ENCODE peak calls at places on chromosomes 5 and 9, in ten cellular contexts. K is WTC11, T is GM23338, V is choroid plexus epithelial cell, L is AG04449, D is cardiac muscle cell, M is gastrocnemius medialis, O is PC-9, Q is tibial artery, U is HepG2. E is an unnamed sample.

GRCh38 chr5:88687253-88687955 is 195.6 kb downstream of the MEF2C start:
- DNase-seq in K (no peak), T (peak), D (no peak), O (no peak), U (no peak), Q (no peak), L (no peak), V (no peak), M (no peak), E (no peak)

GRCh38 chr9:115882911-115883310 is 270.7 kb upstream of the PAPPA start:
- DNase-seq in U (no peak), L (no peak), Q (no peak), O (no peak), V (peak), M (no peak), D (peak), T (no peak), K (no peak), E (no peak)

GRCh38 chr5:58804331-58804730 is 221.5 kb downstream of the RAB3C start:
- DNase-seq in Q (no peak), U (no peak), V (peak), K (no peak), T (no peak), L (no peak), M (no peak), D (no peak), O (no peak), E (no peak)

GRCh38 chr9:18208166-18209059 is 265.5 kb upstream of the ADAMTSL1 start:
- DNase-seq in T (peak), V (peak), D (peak), M (no peak), U (peak), O (no peak), K (peak), Q (no peak), L (no peak), E (no peak)

GRCh38 chr9:17005085-17005484 is 129.8 kb upstream of the CNTLN start:
- DNase-seq in M (peak), V (peak), K (no peak), L (no peak), T (peak), D (peak), Q (peak), U (peak), O (no peak), E (no peak)

GRCh38 chr5:56900395-56900794 is 9.0 kb upstream of the SETD9 start:
- DNase-seq in D (peak), O (no peak), Q (no peak), L (no peak), M (no peak), U (no peak), T (no peak), V (peak), K (no peak), E (no peak)

GRCh38 chr9:37984672-37985611 is 81.0 kb upstream of the SLC25A51 start:
- DNase-seq in O (no peak), L (no peak), D (peak), V (peak), T (no peak), M (no peak), K (no peak), U (no peak), Q (no peak), E (peak)

GRCh38 chr5:9894571-9895304 is 264.6 kb upstream of the TAS2R1 start:
- DNase-seq in D (no peak), V (no peak), O (peak), K (no peak), T (no peak), L (no peak), U (no peak), Q (no peak), M (no peak), E (no peak)

GRCh38 chr9:4741365-4742031 is 496 bp upstream of the AK3 start:
- DNase-seq in D (peak), T (peak), U (peak), M (peak), L (no peak), K (peak), V (peak), Q (peak), O (no peak), E (no peak)

GRCh38 chr9:4333787-4334186 is 33.9 kb upstream of the GLIS3 start:
- DNase-seq in K (no peak), T (no peak), U (no peak), O (no peak), V (no peak), D (no peak), M (no peak), Q (no peak), L (no peak), E (no peak)

GRCh38 chr5:94467560-94468504 is 150.6 kb downstream of the KIAA0825 start:
- DNase-seq in D (no peak), M (no peak), V (no peak), K (no peak), O (no peak), L (no peak), U (no peak), T (no peak), Q (no peak), E (no peak)

GRCh38 chr9:131530546-131530929 is 525 bp downstream of the UCK1 start:
- DNase-seq in L (no peak), O (peak), U (peak), K (peak), V (peak), M (peak), D (peak), Q (peak), T (peak), E (no peak)

GRCh38 chr5:110769282-110769681 is 30.5 kb downstream of the SLC25A46 start:
- DNase-seq in U (no peak), V (peak), T (no peak), D (peak), K (no peak), O (no peak), Q (no peak), L (peak), M (no peak), E (no peak)

GRCh38 chr5:137609122-137609521 is 110.0 kb upstream of the SPOCK1 start:
- DNase-seq in U (no peak), D (peak), L (peak), K (no peak), T (no peak), O (no peak), M (no peak), Q (no peak), V (peak), E (no peak)

GRCh38 chr5:93359296-93359957 is 221.6 kb downstream of the NR2F1-AS1 start:
- DNase-seq in L (no peak), D (peak), M (no peak), Q (no peak), U (no peak), K (no peak), T (no peak), V (peak), O (peak), E (no peak)

GRCh38 chr5:3593771-3594513 is 1.7 kb upstream of the IRX1 start:
- DNase-seq in L (no peak), M (no peak), V (no peak), K (peak), O (no peak), T (peak), U (no peak), Q (no peak), D (no peak), E (no peak)

GRCh38 chr9:102124465-102124864 is 386.0 kb upstream of the GRIN3A start:
- DNase-seq in Q (no peak), O (no peak), D (no peak), M (no peak), L (no peak), T (no peak), V (no peak), K (peak), U (no peak), E (no peak)

GRCh38 chr5:101306391-101307137 is 403.5 kb upstream of the ST8SIA4 start:
- DNase-seq in K (no peak), V (no peak), Q (no peak), L (no peak), D (no peak), T (no peak), U (no peak), M (no peak), O (peak), E (no peak)

GRCh38 chr9:135701067-135701967 is 668 bp upstream of the KCNT1 start:
- DNase-seq in K (no peak), D (no peak), M (no peak), L (no peak), T (no peak), Q (no peak), O (no peak), U (no peak), V (no peak), E (no peak)

GRCh38 chr5:97909541-97909940 is 726.5 kb upstream of the RIOK2 start:
- DNase-seq in M (no peak), V (no peak), T (no peak), L (no peak), O (no peak), U (no peak), Q (no peak), D (no peak), K (no peak), E (no peak)

GRCh38 chr9:5870691-5871090 is 20.0 kb upstream of the MLANA start:
- DNase-seq in U (no peak), M (no peak), V (peak), O (no peak), L (no peak), K (no peak), T (no peak), D (no peak), Q (no peak), E (no peak)

GRCh38 chr9:5868235-5868634 is 22.5 kb upstream of the MLANA start:
- DNase-seq in Q (no peak), M (no peak), D (no peak), V (no peak), L (no peak), U (no peak), K (no peak), T (no peak), O (no peak), E (no peak)

GRCh38 chr9:5871785-5872184 is 18.9 kb upstream of the MLANA start:
- DNase-seq in O (peak), V (no peak), K (no peak), M (no peak), D (peak), L (no peak), U (no peak), T (no peak), Q (no peak), E (no peak)

GRCh38 chr9:5870020-5870339 is 20.7 kb upstream of the MLANA start:
- DNase-seq in V (no peak), K (no peak), U (no peak), O (no peak), D (no peak), M (no peak), L (no peak), Q (no peak), T (no peak), E (no peak)

DNA sequence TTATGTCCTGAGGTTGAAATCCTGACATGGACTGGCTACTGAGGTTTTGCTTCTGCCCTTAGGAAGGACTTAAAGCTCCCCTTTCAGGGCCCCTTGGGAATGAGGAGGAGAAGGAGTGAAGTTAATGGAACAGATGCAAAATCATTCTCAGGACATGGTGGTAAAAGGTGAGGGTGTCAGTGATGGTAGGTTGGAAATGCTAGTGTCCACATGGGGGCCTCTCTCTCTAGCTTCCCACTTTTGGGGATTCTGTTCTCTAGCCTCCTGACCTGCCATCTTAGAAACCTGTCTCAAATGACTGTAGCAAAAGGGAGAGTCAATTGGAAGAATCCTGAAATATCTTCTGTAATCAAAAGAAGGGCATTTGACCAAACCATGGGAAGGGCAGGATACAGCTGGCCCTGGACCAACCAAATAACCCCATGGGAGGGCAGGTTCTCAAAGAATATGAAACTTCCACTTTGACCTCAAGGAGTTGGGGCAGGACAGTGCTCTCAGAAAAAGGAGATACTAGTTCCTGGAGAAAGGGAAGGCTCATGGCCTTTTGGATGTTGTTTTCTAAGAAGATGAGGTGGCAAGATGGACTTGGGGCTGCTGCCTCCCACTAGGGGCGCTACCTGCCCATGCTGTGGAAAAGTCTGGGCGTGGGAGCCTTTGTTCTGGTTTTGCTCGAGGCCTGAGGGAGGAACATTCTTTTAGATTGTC is 21.2 kb upstream of the MLANA start:
- DNase-seq in U (peak), T (peak), K (peak), D (no peak), L (no peak), M (no peak), Q (no peak), O (no peak), V (no peak), E (no peak)
- TF ChIP-seq CTCF in U (peak), T (peak), K (peak), D (peak), L (peak), M (no peak), Q (no peak), O (peak), V (peak), E (no peak)

DNA sequence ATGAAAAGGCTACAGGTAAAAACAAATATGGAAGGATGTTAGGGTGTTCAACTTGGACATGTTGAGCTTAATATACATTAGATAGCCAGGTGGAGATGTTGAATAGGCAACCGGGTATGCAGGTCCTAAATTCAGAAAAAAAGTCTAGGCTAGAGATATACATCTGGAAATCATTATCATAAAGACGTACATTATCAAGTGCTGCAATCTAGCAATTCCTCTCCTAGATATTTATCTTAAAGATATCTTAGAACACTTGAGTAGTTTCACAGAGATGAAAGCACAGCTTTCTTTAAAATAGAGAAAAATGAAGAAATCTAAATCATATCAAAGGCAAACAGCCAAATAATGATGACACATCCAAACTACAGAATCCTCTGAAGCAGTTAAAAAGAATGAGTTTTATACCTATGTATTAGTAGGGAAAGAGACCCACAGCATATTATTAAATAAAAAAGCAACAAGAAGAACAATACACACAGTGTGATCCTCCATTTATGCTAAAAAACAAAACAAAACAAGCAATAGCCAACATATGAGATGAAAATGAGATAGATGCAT is 3.8 kb downstream of the NUDCD2 start:
- DNase-seq in O (no peak), T (no peak), M (no peak), V (no peak), K (no peak), D (no peak), U (no peak), L (no peak), Q (no peak), E (no peak)
- TF ChIP-seq CTCF in O (no peak), T (no peak), M (no peak), V (no peak), K (no peak), D (no peak), U (no peak), L (no peak), Q (no peak), E (no peak)

GRCh38 chr9:129175825-129176633 is 2.0 kb downstream of the IER5L start:
- DNase-seq in M (peak), T (peak), K (peak), O (peak), Q (peak), U (peak), V (peak), D (peak), L (no peak), E (no peak)

GRCh38 chr9:129173296-129174101 is 4.6 kb downstream of the IER5L start:
- DNase-seq in Q (no peak), T (no peak), U (no peak), L (no peak), M (no peak), D (peak), V (peak), K (no peak), O (no peak), E (no peak)

GRCh38 chr9:129174102-129174723 is 3.8 kb downstream of the IER5L start:
- DNase-seq in D (peak), K (peak), L (no peak), V (peak), M (peak), Q (peak), U (peak), O (peak), T (peak), E (no peak)

GRCh38 chr9:129175515-129175824 is 2.6 kb downstream of the IER5L start:
- DNase-seq in V (no peak), O (no peak), K (no peak), T (no peak), U (no peak), M (no peak), L (no peak), D (no peak), Q (no peak), E (no peak)

DNA sequence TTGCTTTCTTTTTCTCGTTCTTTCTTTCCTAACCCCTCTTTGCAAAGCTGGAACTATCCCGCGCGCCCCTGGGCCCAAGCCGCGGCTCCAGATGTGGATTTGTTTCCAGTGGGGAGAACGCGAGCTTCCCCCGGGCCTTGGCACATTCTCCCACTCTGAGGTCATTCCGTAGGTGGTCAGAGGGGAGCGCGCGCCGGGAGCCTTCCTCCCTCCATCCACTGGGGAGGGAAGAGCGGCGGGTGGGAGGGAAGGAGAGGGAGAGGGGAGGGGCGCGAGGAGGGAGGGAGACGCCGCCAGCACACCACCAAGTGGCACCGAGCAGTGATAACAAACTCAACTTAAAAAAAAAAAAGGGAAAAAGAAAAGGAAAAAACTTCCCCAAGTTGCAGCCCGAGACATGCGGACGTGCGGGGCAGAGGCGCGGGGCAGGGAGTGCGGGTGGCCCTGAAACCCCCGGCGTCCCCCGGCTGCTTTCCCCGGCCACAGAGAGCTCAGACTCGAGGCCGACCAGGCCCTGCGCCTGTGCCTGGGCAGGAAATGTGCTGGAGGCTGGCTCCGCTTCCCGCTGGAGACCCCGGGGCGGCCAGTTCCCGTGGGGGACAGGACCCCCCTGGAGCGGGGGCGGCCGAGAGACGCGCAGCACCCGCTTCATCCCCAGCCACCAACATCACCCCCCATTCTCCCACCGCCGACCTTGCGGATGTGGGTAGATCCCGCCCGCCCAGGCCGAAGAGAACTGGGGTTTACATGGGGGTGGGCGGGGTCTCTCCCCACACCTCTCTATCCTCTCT is 3.1 kb downstream of the IER5L start:
- DNase-seq in L (peak), T (peak), U (peak), Q (peak), K (peak), D (peak), O (peak), V (peak), M (peak), E (no peak)
- TF ChIP-seq CTCF in L (peak), T (no peak), U (peak), Q (no peak), K (no peak), D (no peak), O (no peak), V (peak), M (no peak), E (peak)

GRCh38 chr9:137034709-137035506 is 3.0 kb upstream of the FUT7 start:
- DNase-seq in K (peak), D (peak), U (peak), T (peak), L (peak), O (peak), Q (peak), M (peak), V (peak), E (no peak)
- TF ChIP-seq CTCF in K (peak), D (peak), U (peak), T (peak), L (peak), O (peak), Q (peak), M (peak), V (peak), E (peak)

DNA sequence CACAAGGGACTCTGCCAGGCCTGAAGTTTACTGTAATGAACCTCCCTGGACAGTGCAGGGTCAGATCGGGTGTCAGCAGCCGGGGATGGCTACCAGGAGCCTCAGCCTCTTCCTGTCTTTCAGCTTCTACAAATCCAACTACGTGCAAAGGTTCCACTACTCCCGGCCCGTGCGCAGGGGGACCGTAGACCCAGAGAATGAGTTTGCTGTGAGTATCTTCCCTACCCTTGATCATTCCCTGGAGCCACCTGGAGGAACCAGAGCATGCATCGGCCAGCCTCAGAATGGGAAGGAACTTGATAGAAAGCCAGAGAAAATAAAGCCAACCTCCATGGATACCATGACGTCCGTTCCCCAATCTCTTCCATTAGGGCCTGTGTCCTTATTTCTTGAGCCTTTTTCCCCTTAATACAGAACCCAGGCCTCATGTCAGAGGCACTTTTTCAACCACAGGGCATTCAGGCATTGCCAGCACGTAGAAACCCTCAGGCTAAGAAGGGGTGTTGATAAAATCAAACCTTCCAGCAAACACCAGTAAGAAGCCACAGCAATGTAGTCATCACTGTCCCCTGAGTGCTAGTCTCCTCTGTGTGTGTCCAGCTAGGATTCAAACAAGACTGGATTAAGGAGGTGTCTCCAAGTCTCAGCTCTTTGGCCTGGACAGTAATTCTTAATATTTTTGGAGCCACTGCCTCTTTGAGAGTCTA is 49.0 kb upstream of the FOXI1 start:
- DNase-seq in Q (no peak), O (peak), K (no peak), V (no peak), M (no peak), T (no peak), L (no peak), D (no peak), U (no peak), E (no peak)
- TF ChIP-seq CTCF in Q (no peak), O (no peak), K (no peak), V (no peak), M (no peak), T (no peak), L (no peak), D (no peak), U (no peak), E (no peak)

E was measured in chondrocyte.